ENCODE peak calls at places on chromosomes 3 and 15, in eight cellular contexts. One of them, this sample, is unnamed.

GRCh38 chr3:151875759-151876158 is 2.3 kb downstream of the SUCNR1 start:
- DNase-seq in GM12878: peak
- DNase-seq in GM23338: no peak
- DNase-seq in suprapubic skin: no peak
- DNase-seq in K562: no peak
- DNase-seq in endothelial cell of umbilical vein: no peak
- DNase-seq in stomach: no peak
- DNase-seq in sigmoid colon: no peak
- DNase-seq in this sample: no peak

GRCh38 chr3:14766428-14767244 is 52.1 kb upstream of the FGD5 start:
- DNase-seq in GM12878: no peak
- DNase-seq in GM23338: no peak
- DNase-seq in endothelial cell of umbilical vein: no peak
- DNase-seq in stomach: no peak
- DNase-seq in K562: no peak
- DNase-seq in sigmoid colon: no peak
- DNase-seq in suprapubic skin: no peak
- DNase-seq in this sample: peak

GRCh38 chr15:92848852-92849598 is 51.1 kb upstream of the CHD2 start:
- DNase-seq in GM12878: peak
- DNase-seq in GM23338: no peak
- DNase-seq in suprapubic skin: no peak
- DNase-seq in K562: peak
- DNase-seq in endothelial cell of umbilical vein: no peak
- DNase-seq in sigmoid colon: no peak
- DNase-seq in stomach: no peak
- DNase-seq in this sample: no peak

GRCh38 chr3:132279030-132279429 is 38.2 kb upstream of the ACP3 start:
- DNase-seq in sigmoid colon: no peak
- DNase-seq in endothelial cell of umbilical vein: no peak
- DNase-seq in K562: no peak
- DNase-seq in GM12878: no peak
- DNase-seq in stomach: no peak
- DNase-seq in suprapubic skin: no peak
- DNase-seq in GM23338: no peak
- DNase-seq in this sample: no peak

GRCh38 chr3:115996420-115997108 is 373.3 kb downstream of the GAP43 start:
- DNase-seq in suprapubic skin: no peak
- DNase-seq in GM23338: no peak
- DNase-seq in endothelial cell of umbilical vein: no peak
- DNase-seq in K562: no peak
- DNase-seq in GM12878: no peak
- DNase-seq in sigmoid colon: no peak
- DNase-seq in stomach: no peak
- DNase-seq in this sample: no peak

GRCh38 chr15:87707076-87707475 is 549.5 kb downstream of the NTRK3 start:
- DNase-seq in stomach: no peak
- DNase-seq in K562: no peak
- DNase-seq in suprapubic skin: no peak
- DNase-seq in sigmoid colon: no peak
- DNase-seq in GM12878: no peak
- DNase-seq in GM23338: no peak
- DNase-seq in endothelial cell of umbilical vein: no peak
- DNase-seq in this sample: peak

GRCh38 chr15:56146756-56147155 is 96.9 kb downstream of the RFX7 start:
- DNase-seq in stomach: no peak
- DNase-seq in K562: no peak
- DNase-seq in GM12878: no peak
- DNase-seq in suprapubic skin: no peak
- DNase-seq in endothelial cell of umbilical vein: no peak
- DNase-seq in sigmoid colon: no peak
- DNase-seq in GM23338: no peak
- DNase-seq in this sample: no peak

GRCh38 chr3:138774529-138775253 is 60.0 kb downstream of the PIK3CB start:
- DNase-seq in GM23338: no peak
- DNase-seq in suprapubic skin: no peak
- DNase-seq in endothelial cell of umbilical vein: peak
- DNase-seq in sigmoid colon: peak
- DNase-seq in K562: peak
- DNase-seq in GM12878: no peak
- DNase-seq in stomach: peak
- DNase-seq in this sample: no peak

GRCh38 chr3:85864896-85865295 is 906.1 kb downstream of the CADM2 start:
- DNase-seq in K562: no peak
- DNase-seq in stomach: no peak
- DNase-seq in GM12878: no peak
- DNase-seq in endothelial cell of umbilical vein: no peak
- DNase-seq in GM23338: no peak
- DNase-seq in suprapubic skin: no peak
- DNase-seq in sigmoid colon: no peak
- DNase-seq in this sample: no peak

GRCh38 chr3:160265088-160265487 is 39.9 kb downstream of the C3orf80 start:
- DNase-seq in sigmoid colon: no peak
- DNase-seq in GM23338: no peak
- DNase-seq in GM12878: no peak
- DNase-seq in endothelial cell of umbilical vein: no peak
- DNase-seq in suprapubic skin: no peak
- DNase-seq in K562: no peak
- DNase-seq in stomach: no peak
- DNase-seq in this sample: no peak

GRCh38 chr3:72901840-72902239 is 14.0 kb downstream of the GXYLT2 start:
- DNase-seq in endothelial cell of umbilical vein: no peak
- DNase-seq in stomach: no peak
- DNase-seq in K562: no peak
- DNase-seq in GM12878: no peak
- DNase-seq in suprapubic skin: no peak
- DNase-seq in GM23338: no peak
- DNase-seq in sigmoid colon: no peak
- DNase-seq in this sample: no peak

GRCh38 chr15:29601811-29602210 is 220.5 kb downstream of the TJP1 start:
- DNase-seq in GM23338: no peak
- DNase-seq in stomach: no peak
- DNase-seq in sigmoid colon: no peak
- DNase-seq in suprapubic skin: no peak
- DNase-seq in endothelial cell of umbilical vein: no peak
- DNase-seq in K562: no peak
- DNase-seq in GM12878: no peak
- DNase-seq in this sample: no peak

GRCh38 chr3:46580675-46581074 is 14.6 kb upstream of the LRRC2 start:
- DNase-seq in suprapubic skin: no peak
- DNase-seq in GM23338: no peak
- DNase-seq in GM12878: no peak
- DNase-seq in endothelial cell of umbilical vein: no peak
- DNase-seq in K562: no peak
- DNase-seq in sigmoid colon: no peak
- DNase-seq in stomach: no peak
- DNase-seq in this sample: no peak
- H3K27ac ChIP-seq in suprapubic skin: no peak
- H3K27ac ChIP-seq in GM23338: peak
- H3K27ac ChIP-seq in GM12878: no peak
- H3K27ac ChIP-seq in endothelial cell of umbilical vein: no peak
- H3K27ac ChIP-seq in K562: no peak
- H3K27ac ChIP-seq in sigmoid colon: no peak
- H3K27ac ChIP-seq in stomach: peak
- H3K27ac ChIP-seq in this sample: no peak

DNA sequence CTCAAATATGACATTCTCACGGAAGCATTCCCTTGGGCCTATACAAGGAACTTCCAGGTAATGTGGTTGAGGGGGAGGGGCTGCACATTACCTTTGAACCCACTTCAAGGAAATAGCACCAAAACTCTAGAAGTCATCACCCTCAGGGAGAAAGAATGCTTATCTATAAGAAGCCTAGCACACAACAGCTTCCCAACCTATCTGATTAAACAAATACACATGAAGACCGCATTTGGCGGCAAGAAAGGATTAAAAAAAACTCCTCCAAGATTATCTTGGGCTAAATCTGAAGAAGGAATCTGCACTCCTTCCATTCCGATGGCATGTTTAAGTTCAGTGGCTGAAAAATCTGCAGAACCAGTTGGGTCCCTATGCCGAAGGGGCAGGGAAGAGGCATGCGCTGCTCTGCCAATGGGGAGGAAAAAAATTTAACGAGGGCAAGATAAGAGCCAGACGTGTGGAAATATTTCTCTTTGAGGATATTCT is 82.0 kb upstream of the WNT5A start:
- DNase-seq in GM12878: no peak
- DNase-seq in sigmoid colon: no peak
- DNase-seq in endothelial cell of umbilical vein: no peak
- DNase-seq in K562: no peak
- DNase-seq in suprapubic skin: no peak
- DNase-seq in stomach: no peak
- DNase-seq in GM23338: no peak
- DNase-seq in this sample: no peak
- TF ChIP-seq POLR2AphosphoS5 in GM12878: no peak
- TF ChIP-seq POLR2AphosphoS5 in sigmoid colon: no peak
- TF ChIP-seq POLR2AphosphoS5 in endothelial cell of umbilical vein: no peak
- TF ChIP-seq POLR2AphosphoS5 in K562: no peak
- TF ChIP-seq POLR2AphosphoS5 in suprapubic skin: no peak
- TF ChIP-seq POLR2AphosphoS5 in stomach: no peak
- TF ChIP-seq POLR2AphosphoS5 in GM23338: no peak
- TF ChIP-seq POLR2AphosphoS5 in this sample: no peak

GRCh38 chr3:104206925-104207324 is 1159.8 kb upstream of the ALCAM start:
- DNase-seq in suprapubic skin: no peak
- DNase-seq in stomach: no peak
- DNase-seq in GM23338: no peak
- DNase-seq in GM12878: no peak
- DNase-seq in endothelial cell of umbilical vein: no peak
- DNase-seq in K562: no peak
- DNase-seq in sigmoid colon: no peak
- DNase-seq in this sample: no peak
- TF ChIP-seq CTCF in suprapubic skin: no peak
- TF ChIP-seq CTCF in stomach: no peak
- TF ChIP-seq CTCF in GM23338: peak
- TF ChIP-seq CTCF in GM12878: no peak
- TF ChIP-seq CTCF in endothelial cell of umbilical vein: no peak
- TF ChIP-seq CTCF in K562: no peak
- TF ChIP-seq CTCF in sigmoid colon: no peak
- TF ChIP-seq CTCF in this sample: no peak

GRCh38 chr3:197521277-197522182 is 34.2 kb downstream of the BDH1 start:
- DNase-seq in sigmoid colon: no peak
- DNase-seq in endothelial cell of umbilical vein: no peak
- DNase-seq in GM23338: no peak
- DNase-seq in K562: no peak
- DNase-seq in suprapubic skin: no peak
- DNase-seq in GM12878: no peak
- DNase-seq in stomach: no peak
- DNase-seq in this sample: no peak
- H3K27ac ChIP-seq in sigmoid colon: no peak
- H3K27ac ChIP-seq in endothelial cell of umbilical vein: no peak
- H3K27ac ChIP-seq in GM23338: no peak
- H3K27ac ChIP-seq in K562: no peak
- H3K27ac ChIP-seq in suprapubic skin: peak
- H3K27ac ChIP-seq in GM12878: no peak
- H3K27ac ChIP-seq in stomach: peak
- H3K27ac ChIP-seq in this sample: no peak

DNA sequence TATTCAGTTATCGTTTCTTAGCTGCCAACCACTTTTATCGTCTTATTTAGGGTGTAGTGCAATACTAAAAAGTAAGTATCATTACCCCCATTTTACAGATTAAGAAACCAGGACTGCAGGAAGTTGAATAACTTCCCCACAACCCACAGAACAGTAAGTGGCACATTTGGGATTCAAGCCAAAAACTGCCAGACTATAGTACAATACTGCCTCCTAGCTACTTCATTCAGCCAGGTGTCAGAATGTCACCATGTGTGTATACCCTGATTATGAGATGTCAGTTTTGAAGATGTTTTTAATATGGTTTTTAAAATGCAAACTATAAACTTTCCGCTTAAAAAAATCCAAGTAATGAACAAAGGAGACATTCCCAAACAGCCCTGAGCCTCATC is 74.2 kb upstream of the PROK2 start:
- DNase-seq in stomach: no peak
- DNase-seq in GM12878: no peak
- DNase-seq in suprapubic skin: no peak
- DNase-seq in sigmoid colon: no peak
- DNase-seq in K562: no peak
- DNase-seq in endothelial cell of umbilical vein: peak
- DNase-seq in GM23338: peak
- DNase-seq in this sample: no peak
- TF ChIP-seq POLR2AphosphoS5 in stomach: no peak
- TF ChIP-seq POLR2AphosphoS5 in GM12878: no peak
- TF ChIP-seq POLR2AphosphoS5 in suprapubic skin: no peak
- TF ChIP-seq POLR2AphosphoS5 in sigmoid colon: no peak
- TF ChIP-seq POLR2AphosphoS5 in K562: no peak
- TF ChIP-seq POLR2AphosphoS5 in endothelial cell of umbilical vein: no peak
- TF ChIP-seq POLR2AphosphoS5 in GM23338: no peak
- TF ChIP-seq POLR2AphosphoS5 in this sample: no peak

GRCh38 chr3:173301647-173302046 is 95.9 kb upstream of the NLGN1 start:
- DNase-seq in endothelial cell of umbilical vein: no peak
- DNase-seq in sigmoid colon: no peak
- DNase-seq in K562: no peak
- DNase-seq in GM23338: peak
- DNase-seq in stomach: no peak
- DNase-seq in suprapubic skin: no peak
- DNase-seq in GM12878: no peak
- DNase-seq in this sample: no peak

GRCh38 chr3:173306110-173306509 is 91.4 kb upstream of the NLGN1 start:
- DNase-seq in sigmoid colon: no peak
- DNase-seq in stomach: no peak
- DNase-seq in K562: no peak
- DNase-seq in GM23338: no peak
- DNase-seq in endothelial cell of umbilical vein: no peak
- DNase-seq in GM12878: no peak
- DNase-seq in suprapubic skin: no peak
- DNase-seq in this sample: no peak
- TF ChIP-seq CTCF in sigmoid colon: no peak
- TF ChIP-seq CTCF in stomach: no peak
- TF ChIP-seq CTCF in K562: no peak
- TF ChIP-seq CTCF in GM23338: peak
- TF ChIP-seq CTCF in endothelial cell of umbilical vein: no peak
- TF ChIP-seq CTCF in GM12878: no peak
- TF ChIP-seq CTCF in suprapubic skin: no peak
- TF ChIP-seq CTCF in this sample: no peak

DNA sequence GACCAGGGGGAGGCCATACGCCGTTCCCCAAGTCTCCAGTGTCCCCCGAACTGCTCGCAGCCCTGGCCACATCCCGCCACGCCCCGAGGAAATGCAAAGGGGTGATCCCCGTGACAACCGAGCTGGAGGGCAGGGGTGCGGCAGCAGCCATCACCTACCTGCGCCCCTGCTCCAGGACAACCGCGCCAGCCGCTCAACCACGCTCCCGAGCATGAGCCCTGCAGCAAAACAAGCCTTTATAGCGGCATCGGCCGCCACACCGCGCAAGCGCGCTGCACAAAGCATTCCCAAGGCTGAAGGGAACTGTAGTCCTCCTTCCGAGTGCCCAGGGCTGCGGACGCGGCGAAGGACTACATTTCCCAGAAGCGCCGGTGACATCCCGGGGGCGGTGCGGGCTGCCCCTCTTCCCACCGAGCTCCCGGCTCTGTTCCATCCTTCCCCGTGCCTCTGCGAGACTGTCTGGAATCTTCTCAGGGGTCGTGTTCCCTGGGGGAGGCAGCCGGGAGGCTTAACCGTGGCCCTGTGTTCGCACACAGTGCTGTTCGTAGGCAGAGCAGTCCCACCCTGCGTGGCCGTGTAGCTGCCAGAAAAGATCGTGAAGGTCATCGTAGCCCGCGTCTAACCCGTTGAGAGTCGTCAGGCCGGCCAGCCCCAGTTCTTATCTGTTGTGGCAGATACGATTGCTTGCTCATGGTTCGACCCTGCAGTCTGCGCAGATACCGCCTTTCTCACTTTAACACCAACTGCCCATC is at the start of gene ABCC5:
- DNase-seq in stomach: peak
- DNase-seq in K562: peak
- DNase-seq in suprapubic skin: peak
- DNase-seq in endothelial cell of umbilical vein: peak
- DNase-seq in GM23338: peak
- DNase-seq in sigmoid colon: peak
- DNase-seq in GM12878: peak
- DNase-seq in this sample: peak
- H3K27ac ChIP-seq in stomach: peak
- H3K27ac ChIP-seq in K562: peak
- H3K27ac ChIP-seq in suprapubic skin: no peak
- H3K27ac ChIP-seq in endothelial cell of umbilical vein: no peak
- H3K27ac ChIP-seq in GM23338: peak
- H3K27ac ChIP-seq in sigmoid colon: peak
- H3K27ac ChIP-seq in GM12878: no peak
- H3K27ac ChIP-seq in this sample: peak

This sample was measured in esophagus muscularis mucosa.